ENCODE peak calls at places on chromosomes 7 and 10, in four cellular contexts. K is GM12878, T is right lobe of liver, J is neuronal stem cell. M is an unnamed sample.

GRCh38 chr10:71272122-71272771 is 46.8 kb upstream of the SLC29A3 start:
- DNase-seq in K (no peak), T (no peak), J (no peak), M (no peak)

GRCh38 chr10:6721964-6722615 is 142.0 kb upstream of the PRKCQ start:
- DNase-seq in K (no peak), T (no peak), J (no peak), M (no peak)

GRCh38 chr7:39153647-39154046 is 175.9 kb downstream of the POU6F2 start:
- DNase-seq in K (no peak), T (no peak), J (no peak), M (no peak)

GRCh38 chr7:111931958-111932357 is 274.2 kb downstream of the DOCK4 start:
- DNase-seq in K (no peak), T (no peak), J (no peak), M (no peak)

GRCh38 chr7:108266489-108266888 is 136.3 kb upstream of the LAMB4 start:
- DNase-seq in K (no peak), T (no peak), J (no peak), M (no peak)

GRCh38 chr7:46003161-46003560 is 82.1 kb upstream of the IGFBP3 start:
- DNase-seq in K (no peak), T (no peak), J (no peak), M (no peak)

GRCh38 chr10:61021926-61022325 is 77.9 kb upstream of the RHOBTB1 start:
- DNase-seq in K (no peak), T (no peak), J (no peak), M (no peak)

GRCh38 chr10:74927701-74928100 is 101.3 kb downstream of the KAT6B start:
- DNase-seq in K (no peak), T (no peak), J (no peak), M (no peak)

GRCh38 chr10:71770255-71770654 is 3.1 kb downstream of the VSIR start:
- DNase-seq in K (no peak), T (no peak), J (no peak), M (no peak)

DNA sequence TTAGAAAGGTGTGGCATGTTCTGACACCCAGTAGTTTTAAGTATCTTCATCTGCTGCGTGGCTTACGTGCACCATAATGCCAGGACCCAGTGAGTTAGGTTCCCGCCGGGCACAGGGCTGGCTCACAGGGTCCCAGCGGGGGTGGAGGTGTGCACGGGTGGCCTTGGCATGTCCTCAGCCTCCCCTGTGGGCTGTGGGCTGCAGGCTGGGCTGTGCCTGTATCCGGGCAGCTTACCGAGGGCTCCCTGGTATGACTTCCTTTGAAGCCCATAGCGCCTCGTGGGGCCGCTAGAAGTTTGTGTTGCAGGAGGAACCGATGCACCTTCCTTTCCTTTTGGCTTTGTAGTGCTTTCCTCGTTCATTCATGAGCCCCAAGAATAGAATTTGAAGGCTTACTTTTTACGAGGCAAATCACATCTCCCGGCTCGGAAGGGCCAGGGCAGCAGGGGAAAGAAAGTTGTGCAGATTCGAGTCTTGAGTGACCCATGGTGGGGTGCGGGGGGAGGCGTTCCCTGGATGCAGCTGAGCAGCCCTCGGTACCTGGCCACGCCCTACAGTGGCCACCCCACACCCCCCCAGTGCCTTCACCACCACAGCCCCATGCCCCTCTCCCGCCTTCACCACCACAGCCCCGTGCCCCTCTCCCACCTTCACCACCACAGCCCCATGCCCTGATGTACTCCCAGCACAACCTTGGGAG is 113.2 kb downstream of the WDR37 start:
- DNase-seq in K (no peak), T (peak), J (no peak), M (no peak)
- H3K4me3 ChIP-seq in K (no peak), T (no peak), J (no peak), M (no peak)

GRCh38 chr10:133276100-133276434 is 601 bp downstream of the ADAM8 start:
- DNase-seq in K (no peak), T (no peak), J (no peak), M (no peak)
- H3K4me3 ChIP-seq in K (peak), T (no peak), J (no peak), M (no peak)

DNA sequence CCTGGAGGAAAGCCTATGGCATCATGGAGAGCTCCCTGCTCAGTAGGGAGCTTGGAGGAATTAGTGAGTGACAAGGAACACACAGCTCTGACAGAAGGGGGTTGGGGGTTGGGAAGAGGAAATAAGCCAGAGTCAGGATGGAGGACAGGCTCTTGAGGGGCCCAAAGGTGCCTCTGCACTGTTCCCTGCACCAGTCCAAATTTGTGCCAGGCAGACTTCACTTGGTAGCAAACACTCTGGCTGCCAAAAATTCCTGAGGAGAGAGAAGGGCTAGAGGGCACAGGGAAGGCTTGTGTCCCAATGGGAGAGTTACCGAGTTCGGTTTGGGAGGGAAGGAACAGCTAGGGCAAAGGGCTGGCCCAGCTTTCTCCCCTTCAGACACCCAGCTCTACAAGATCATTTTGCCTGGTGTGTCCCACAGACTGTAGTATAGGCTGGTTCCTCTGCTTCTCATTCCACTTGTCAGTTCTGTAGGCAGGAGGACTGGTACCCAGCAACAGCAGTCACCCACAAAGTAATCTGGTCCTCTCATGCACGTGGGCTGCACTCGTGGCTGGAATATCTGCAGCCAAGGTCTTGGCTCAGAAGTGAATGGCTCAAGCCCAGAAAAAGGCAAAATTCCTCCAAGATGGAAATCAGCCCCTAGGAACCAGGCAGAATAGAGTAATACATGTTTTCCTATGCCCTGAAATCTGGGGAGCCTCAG is 8.0 kb upstream of the KCNIP2 start:
- DNase-seq in K (no peak), T (no peak), J (no peak), M (no peak)
- H3K4me3 ChIP-seq in K (no peak), T (no peak), J (no peak), M (no peak)

GRCh38 chr7:951881-952547 is 2.5 kb downstream of the ADAP1 start:
- DNase-seq in K (no peak), T (peak), J (no peak), M (no peak)

GRCh38 chr7:947391-948210 is 6.9 kb downstream of the ADAP1 start:
- DNase-seq in K (no peak), T (peak), J (no peak), M (no peak)

GRCh38 chr7:952548-953441 is 1.7 kb downstream of the ADAP1 start:
- DNase-seq in K (no peak), T (peak), J (no peak), M (peak)

GRCh38 chr7:946256-946996 is 8.1 kb downstream of the ADAP1 start:
- DNase-seq in K (no peak), T (peak), J (no peak), M (peak)

DNA sequence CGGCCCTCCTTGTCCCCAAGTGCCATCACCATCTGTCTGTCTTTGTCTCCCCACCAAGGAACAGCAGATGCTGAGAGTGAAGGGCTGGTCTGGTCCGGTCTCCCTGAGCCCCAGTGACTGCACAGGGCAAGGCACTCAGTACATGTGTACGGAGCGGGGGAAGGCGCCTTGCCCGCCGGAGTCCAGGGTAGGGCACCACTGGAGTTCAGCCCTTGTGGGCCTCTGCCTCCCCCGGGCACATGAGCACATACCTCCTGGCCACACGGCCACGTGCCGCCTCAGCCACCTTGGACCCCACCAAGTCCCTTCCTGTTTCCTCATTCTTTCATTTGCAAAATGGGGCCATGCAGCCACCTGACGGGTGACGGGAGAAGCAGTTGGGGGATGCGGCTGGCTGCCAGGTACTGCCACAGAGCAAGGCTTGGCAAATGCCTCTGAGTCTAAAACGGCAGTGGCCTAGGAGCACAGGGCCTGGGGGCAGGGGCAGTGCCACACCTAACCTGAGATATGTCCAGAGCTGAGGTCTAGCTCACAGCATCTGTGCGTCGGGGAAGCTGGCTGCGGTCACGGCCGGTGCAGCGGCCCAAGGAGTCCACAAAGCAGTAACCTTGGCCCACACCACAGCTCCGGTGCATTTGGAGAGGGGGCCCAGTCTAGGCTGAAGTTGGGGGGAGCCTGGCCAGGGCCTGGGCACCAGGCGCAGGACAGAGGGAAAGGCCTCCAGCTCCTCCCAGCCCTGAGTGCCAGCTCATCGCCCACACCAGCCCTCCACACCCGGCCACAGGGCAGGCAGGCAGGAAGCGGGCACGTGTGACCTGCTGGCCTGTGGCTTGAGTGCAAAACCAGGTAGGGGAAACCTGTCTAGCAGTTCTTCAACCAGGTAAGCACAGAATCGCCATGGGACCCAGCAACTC is 5.2 kb downstream of the ADAP1 start:
- DNase-seq in K (no peak), T (peak), J (no peak), M (no peak)
- H3K4me3 ChIP-seq in K (peak), T (no peak), J (no peak), M (no peak)

DNA sequence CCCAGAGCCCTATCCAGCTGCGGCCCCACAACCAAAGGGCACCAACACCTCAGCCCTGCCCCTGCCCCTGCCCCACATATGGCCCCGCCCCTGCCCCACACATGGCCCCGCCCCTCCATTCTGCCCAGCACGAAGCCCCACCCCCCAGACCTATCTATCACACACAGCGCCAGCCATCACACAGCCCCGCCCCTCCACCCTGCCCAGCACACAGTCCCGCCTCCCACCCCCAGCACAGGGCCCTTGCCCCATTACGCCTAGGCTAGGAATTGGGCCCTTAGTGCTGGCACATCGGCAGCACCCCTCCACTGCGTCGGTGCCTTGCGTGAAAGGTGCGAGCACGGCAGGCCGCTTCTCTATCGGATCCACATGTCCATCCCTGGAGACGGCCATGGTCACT is 126.8 kb downstream of the MAD1L1 start:
- DNase-seq in K (no peak), T (no peak), J (no peak), M (no peak)
- H3K4me3 ChIP-seq in K (no peak), T (no peak), J (no peak), M (no peak)